ENCODE peak calls at places on chromosomes 12 and 14, in nine cellular contexts. S is fibroblast of lung, E is WTC11, N is choroid plexus epithelial cell, T is HFFc6, V is psoas muscle, Q is heart right ventricle, Y is heart left ventricle, W is IMR-90. F is an unnamed sample.

GRCh38 chr14:63770187-63770807 is 42.4 kb upstream of the SGPP1 start:
- DNase-seq in S (peak), E (no peak), N (peak), T (peak), V (no peak), Q (peak), Y (peak), W (peak), F (peak)

GRCh38 chr14:104358528-104359300 is 220.3 kb downstream of the KIF26A start:
- DNase-seq in S (no peak), E (no peak), N (no peak), T (no peak), V (peak), Q (no peak), Y (no peak), W (no peak), F (no peak)

GRCh38 chr14:72616811-72617210 is 277.1 kb downstream of the DPF3 start:
- DNase-seq in S (no peak), E (no peak), N (no peak), T (no peak), V (no peak), Q (no peak), Y (no peak), W (no peak), F (no peak)

GRCh38 chr12:79115743-79116142 is 251.2 kb downstream of the SYT1 start:
- DNase-seq in S (no peak), E (no peak), N (no peak), T (no peak), V (no peak), Q (no peak), Y (no peak), W (no peak), F (no peak)

GRCh38 chr12:96263449-96263902 is 69.3 kb downstream of the ELK3 start:
- DNase-seq in S (no peak), E (no peak), N (peak), T (no peak), V (no peak), Q (peak), Y (no peak), W (peak), F (no peak)

GRCh38 chr14:94622653-94623421 is 10.6 kb downstream of the SERPINA3 start:
- DNase-seq in S (peak), E (no peak), N (peak), T (no peak), V (no peak), Q (no peak), Y (no peak), W (no peak), F (no peak)

GRCh38 chr14:23240661-23241060 is 2.9 kb downstream of the RNF212B start:
- DNase-seq in S (no peak), E (no peak), N (no peak), T (no peak), V (no peak), Q (no peak), Y (no peak), W (no peak), F (no peak)

GRCh38 chr12:85278598-85279448 is 1.2 kb upstream of the ALX1 start:
- DNase-seq in S (peak), E (no peak), N (no peak), T (no peak), V (peak), Q (no peak), Y (no peak), W (no peak), F (no peak)

GRCh38 chr12:42482086-42482819 is 107.3 kb downstream of the PRICKLE1 start:
- DNase-seq in S (peak), E (no peak), N (peak), T (peak), V (peak), Q (peak), Y (peak), W (peak), F (no peak)

GRCh38 chr12:130480887-130481286 is 143.2 kb downstream of the PIWIL1 start:
- DNase-seq in S (no peak), E (no peak), N (no peak), T (no peak), V (no peak), Q (no peak), Y (no peak), W (no peak), F (no peak)

GRCh38 chr14:95979339-95980042 is 59.7 kb upstream of the C14orf132 start:
- DNase-seq in S (peak), E (peak), N (peak), T (no peak), V (no peak), Q (no peak), Y (no peak), W (no peak), F (no peak)

GRCh38 chr12:24931666-24932405 is 17.1 kb downstream of the BCAT1 start:
- DNase-seq in S (peak), E (no peak), N (no peak), T (peak), V (no peak), Q (no peak), Y (no peak), W (peak), F (peak)

GRCh38 chr12:15679146-15679545 is 110.0 kb downstream of the EPS8 start:
- DNase-seq in S (peak), E (no peak), N (peak), T (peak), V (no peak), Q (no peak), Y (no peak), W (peak), F (no peak)

GRCh38 chr14:24094839-24095195 is 706 bp downstream of the PCK2 start:
- DNase-seq in S (no peak), E (no peak), N (peak), T (no peak), V (no peak), Q (no peak), Y (no peak), W (no peak), F (no peak)

GRCh38 chr12:29164477-29165163 is 15.5 kb downstream of the FAR2 start:
- DNase-seq in S (peak), E (no peak), N (peak), T (no peak), V (no peak), Q (no peak), Y (no peak), W (peak), F (peak)

GRCh38 chr12:39145175-39145999 is 240.0 kb upstream of the CPNE8 start:
- DNase-seq in S (peak), E (peak), N (peak), T (no peak), V (peak), Q (peak), Y (peak), W (no peak), F (peak)

GRCh38 chr12:12461281-12461922 is 101.3 kb downstream of the DUSP16 start:
- DNase-seq in S (no peak), E (no peak), N (no peak), T (no peak), V (no peak), Q (no peak), Y (no peak), W (no peak), F (no peak)

GRCh38 chr14:23465261-23465660 is 4.2 kb upstream of the NGDN start:
- DNase-seq in S (no peak), E (no peak), N (no peak), T (no peak), V (no peak), Q (no peak), Y (no peak), W (no peak), F (no peak)

GRCh38 chr12:84738481-84738972 is 174.1 kb downstream of the SLC6A15 start:
- DNase-seq in S (peak), E (no peak), N (peak), T (peak), V (no peak), Q (no peak), Y (no peak), W (peak), F (no peak)

GRCh38 chr14:70641548-70642312 is at the start of gene TTC9:
- DNase-seq in S (no peak), E (peak), N (no peak), T (no peak), V (peak), Q (no peak), Y (peak), W (no peak), F (peak)

GRCh38 chr12:104825408-104825807 is 132.7 kb downstream of the SLC41A2 start:
- DNase-seq in S (no peak), E (peak), N (peak), T (no peak), V (no peak), Q (no peak), Y (no peak), W (peak), F (no peak)

GRCh38 chr12:109648446-109648980 is 65.1 kb upstream of the FAM222A start:
- DNase-seq in S (no peak), E (no peak), N (no peak), T (no peak), V (no peak), Q (no peak), Y (no peak), W (no peak), F (no peak)

GRCh38 chr12:27220057-27220987 is 23.8 kb upstream of the STK38L start:
- DNase-seq in S (peak), E (no peak), N (peak), T (no peak), V (no peak), Q (no peak), Y (no peak), W (peak), F (no peak)

GRCh38 chr14:87108726-87109125 is 884.3 kb downstream of the GALC start:
- DNase-seq in S (peak), E (no peak), N (peak), T (no peak), V (no peak), Q (no peak), Y (no peak), W (peak), F (no peak)

GRCh38 chr12:38384816-38385491 is 68.4 kb downstream of the ALG10B start:
- DNase-seq in S (no peak), E (peak), N (no peak), T (no peak), V (no peak), Q (no peak), Y (no peak), W (no peak), F (no peak)

GRCh38 chr14:23061995-23062394 is 4.7 kb upstream of the CDH24 start:
- DNase-seq in S (peak), E (no peak), N (peak), T (peak), V (peak), Q (peak), Y (peak), W (peak), F (no peak)

GRCh38 chr12:70721216-70721615 is 84.0 kb upstream of the PTPRB start:
- DNase-seq in S (no peak), E (no peak), N (no peak), T (no peak), V (no peak), Q (no peak), Y (no peak), W (no peak), F (no peak)

GRCh38 chr14:54309615-54310014 is 87.2 kb upstream of the CDKN3 start:
- DNase-seq in S (no peak), E (no peak), N (no peak), T (no peak), V (no peak), Q (no peak), Y (no peak), W (no peak), F (no peak)

GRCh38 chr12:116541547-116542344 is 17.4 kb upstream of the MAP1LC3B2 start:
- DNase-seq in S (no peak), E (no peak), N (no peak), T (no peak), V (no peak), Q (no peak), Y (no peak), W (no peak), F (no peak)

GRCh38 chr12:46790066-46790465 is 35.7 kb downstream of the SLC38A4 start:
- DNase-seq in S (no peak), E (no peak), N (no peak), T (no peak), V (no peak), Q (no peak), Y (no peak), W (no peak), F (no peak)

GRCh38 chr12:75602111-75602510 is 90.7 kb upstream of the KRR1 start:
- DNase-seq in S (no peak), E (no peak), N (no peak), T (no peak), V (no peak), Q (no peak), Y (no peak), W (no peak), F (no peak)

GRCh38 chr12:75603475-75603874 is 92.1 kb upstream of the KRR1 start:
- DNase-seq in S (peak), E (no peak), N (peak), T (no peak), V (no peak), Q (no peak), Y (no peak), W (no peak), F (no peak)

GRCh38 chr12:75600146-75600545 is 88.7 kb upstream of the KRR1 start:
- DNase-seq in S (no peak), E (no peak), N (no peak), T (no peak), V (no peak), Q (no peak), Y (no peak), W (no peak), F (no peak)

GRCh38 chr12:75596406-75596805 is 85.0 kb upstream of the KRR1 start:
- DNase-seq in S (no peak), E (no peak), N (no peak), T (no peak), V (no peak), Q (no peak), Y (no peak), W (no peak), F (no peak)

DNA sequence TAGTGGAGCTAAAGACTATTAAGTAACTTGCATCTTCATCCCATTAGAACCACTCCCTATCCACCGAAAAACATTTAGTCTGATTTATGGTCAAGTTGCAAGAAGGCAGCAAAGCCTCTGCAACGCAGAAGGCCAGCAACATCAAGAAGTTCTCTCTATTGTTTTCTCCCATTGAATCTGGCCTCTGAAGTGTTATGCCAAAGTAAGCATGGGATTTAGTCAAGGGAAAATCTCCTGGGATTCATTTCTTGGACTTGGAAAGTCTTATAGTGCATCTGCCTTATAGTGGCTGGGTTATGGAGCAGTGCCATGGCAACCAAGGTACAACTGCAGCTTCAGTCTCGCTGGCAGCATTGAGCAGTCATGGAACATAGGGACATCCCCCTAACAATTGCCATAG is 87.7 kb upstream of the KRR1 start:
- DNase-seq in S (no peak), E (no peak), N (no peak), T (no peak), V (no peak), Q (peak), Y (no peak), W (no peak), F (no peak)
- TF ChIP-seq CTCF in S (no peak), E (no peak), N (no peak), T (no peak), V (no peak), Q (no peak), Y (no peak), W (no peak), F (no peak)

GRCh38 chr12:49491823-49492222 is 47.0 kb upstream of the KCNH3 start:
- DNase-seq in S (peak), E (no peak), N (peak), T (no peak), V (no peak), Q (no peak), Y (no peak), W (no peak), F (no peak)

GRCh38 chr12:49487605-49488004 is 51.2 kb upstream of the KCNH3 start:
- DNase-seq in S (peak), E (no peak), N (no peak), T (no peak), V (no peak), Q (no peak), Y (no peak), W (no peak), F (no peak)

GRCh38 chr12:49489154-49489553 is 49.7 kb upstream of the KCNH3 start:
- DNase-seq in S (no peak), E (no peak), N (no peak), T (no peak), V (no peak), Q (no peak), Y (no peak), W (no peak), F (no peak)

GRCh38 chr12:49489720-49490119 is 49.1 kb upstream of the KCNH3 start:
- DNase-seq in S (peak), E (no peak), N (peak), T (peak), V (no peak), Q (no peak), Y (no peak), W (peak), F (no peak)
- TF ChIP-seq CTCF in S (peak), E (no peak), N (peak), T (peak), V (no peak), Q (no peak), Y (no peak), W (peak), F (no peak)

GRCh38 chr12:57726884-57727757 is 11.4 kb downstream of the AGAP2 start:
- DNase-seq in S (peak), E (peak), N (peak), T (peak), V (peak), Q (no peak), Y (peak), W (no peak), F (peak)
- TF ChIP-seq CTCF in S (peak), E (no peak), N (peak), T (peak), V (no peak), Q (peak), Y (peak), W (peak), F (no peak)

DNA sequence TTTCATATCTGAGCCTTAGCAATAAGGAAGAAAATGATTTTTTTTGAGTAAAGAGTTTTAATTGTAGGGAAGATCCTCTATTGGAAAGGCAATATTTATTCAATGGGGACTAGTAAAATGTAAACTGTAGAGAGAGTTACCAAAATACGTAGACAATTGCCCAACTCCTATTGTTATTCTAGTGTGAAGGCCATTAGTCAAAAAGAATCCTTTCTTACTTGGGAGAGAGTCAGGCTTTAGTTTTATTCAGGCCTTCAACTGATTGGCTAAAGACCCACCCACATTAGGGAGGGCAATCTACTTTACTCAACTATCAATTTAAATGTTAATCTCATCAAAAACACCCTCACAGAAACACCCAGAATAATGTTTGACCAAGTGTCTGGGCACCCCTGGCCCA is 485.8 kb upstream of the ATXN7L3B start:
- DNase-seq in S (no peak), E (no peak), N (no peak), T (no peak), V (no peak), Q (no peak), Y (no peak), W (no peak), F (no peak)
- TF ChIP-seq CTCF in S (no peak), E (no peak), N (no peak), T (no peak), V (no peak), Q (no peak), Y (no peak), W (no peak), F (no peak)

F was measured in GM20000.